ENCODE peak calls at places on chromosomes 6 and 20, in four cellular contexts. G, P, B and U are unnamed samples.
A peak's percentile ranks its signal among the peaks of the same experiment; 100 is the strongest.

GRCh38 chr6:53496797-53497196 is 48.1 kb downstream of the GCLC start:
- DNase-seq in G (peak; percentile 32), P (no peak), B (no peak), U (no peak)

GRCh38 chr6:25899580-25900408 is 25.8 kb upstream of the SLC17A3 start:
- DNase-seq in G (no peak), P (no peak), B (no peak), U (no peak)

GRCh38 chr6:7171119-7171518 is 63.4 kb downstream of the RREB1 start:
- DNase-seq in G (no peak), P (no peak), B (no peak), U (no peak)

GRCh38 chr6:160007581-160007980 is 38.7 kb downstream of the IGF2R start:
- DNase-seq in G (no peak), P (no peak), B (no peak), U (no peak)

GRCh38 chr6:49541210-49541724 is 9.2 kb upstream of the C6orf141 start:
- DNase-seq in G (peak; percentile 46), P (no peak), B (no peak), U (no peak)

GRCh38 chr20:41544472-41544871 is 73.7 kb downstream of the CHD6 start:
- DNase-seq in G (no peak), P (no peak), B (no peak), U (no peak)

GRCh38 chr6:139863356-139863755 is 488.9 kb upstream of the CITED2 start:
- DNase-seq in G (no peak), P (no peak), B (no peak), U (no peak)

GRCh38 chr6:154479388-154480143 is 30.9 kb downstream of the CNKSR3 start:
- DNase-seq in G (no peak), P (no peak), B (no peak), U (no peak)

GRCh38 chr20:58753929-58754551 is 61.4 kb downstream of the NPEPL1 start:
- DNase-seq in G (no peak), P (no peak), B (no peak), U (no peak)

GRCh38 chr6:41153451-41153850 is 696 bp downstream of the TREML1 start:
- DNase-seq in G (no peak), P (no peak), B (no peak), U (no peak)

GRCh38 chr6:149933036-149933435 is 8.8 kb upstream of the ULBP2 start:
- DNase-seq in G (no peak), P (no peak), B (no peak), U (no peak)

GRCh38 chr20:46139908-46140482 is 21.9 kb downstream of the CD40 start:
- DNase-seq in G (no peak), P (no peak), B (no peak), U (no peak)

GRCh38 chr6:72836971-72837370 is 215.1 kb downstream of the KCNQ5 start:
- DNase-seq in G (no peak), P (no peak), B (no peak), U (no peak)

GRCh38 chr6:22253955-22254655 is 42.7 kb downstream of the PRL start:
- DNase-seq in G (no peak), P (no peak), B (no peak), U (no peak)

GRCh38 chr20:2455771-2456497 is 14.7 kb downstream of the SNRPB start:
- DNase-seq in G (no peak), P (no peak), B (no peak), U (no peak)

GRCh38 chr20:60469829-60470228 is 511.6 kb downstream of the CDH26 start:
- DNase-seq in G (no peak), P (no peak), B (no peak), U (no peak)

GRCh38 chr20:1301031-1301529 is 27.9 kb downstream of the SDCBP2 start:
- DNase-seq in G (no peak), P (no peak), B (no peak), U (no peak)

GRCh38 chr6:151443911-151444621 is 7.9 kb downstream of the RMND1 start:
- DNase-seq in G (no peak), P (no peak), B (no peak), U (no peak)

GRCh38 chr6:119445666-119446622 is 96.4 kb upstream of the MAN1A1 start:
- DNase-seq in G (no peak), P (no peak), B (no peak), U (no peak)

GRCh38 chr20:37161830-37162549 is 17.1 kb upstream of the RPN2 start:
- DNase-seq in G (no peak), P (no peak), B (no peak), U (no peak)

DNA sequence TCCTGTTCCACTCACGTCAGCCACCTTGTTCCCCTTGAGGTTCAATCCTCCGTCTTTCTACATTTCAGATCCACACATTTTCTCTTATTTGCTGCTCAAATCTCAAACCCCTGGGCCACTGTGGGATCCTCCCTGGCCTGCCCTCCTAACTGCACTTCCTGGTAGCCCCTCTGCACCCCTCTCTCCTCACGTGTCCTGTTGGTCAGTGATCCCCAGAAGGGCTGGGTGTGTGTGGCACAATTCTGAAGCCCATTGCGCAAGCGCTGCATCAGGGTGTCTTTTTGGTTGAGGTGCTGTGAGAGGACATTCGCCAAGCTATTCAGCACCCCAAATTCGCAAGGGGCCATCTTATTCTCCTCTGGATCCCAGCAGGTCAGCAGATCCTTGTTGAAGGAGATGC is 2.3 kb downstream of the HLA-DMB start:
- DNase-seq in G (no peak), P (no peak), B (no peak), U (no peak)
- H3K27ac ChIP-seq in G (no peak overlapping the region), P (no peak overlapping the region), B (no peak overlapping the region), U (no peak overlapping the region)

DNA sequence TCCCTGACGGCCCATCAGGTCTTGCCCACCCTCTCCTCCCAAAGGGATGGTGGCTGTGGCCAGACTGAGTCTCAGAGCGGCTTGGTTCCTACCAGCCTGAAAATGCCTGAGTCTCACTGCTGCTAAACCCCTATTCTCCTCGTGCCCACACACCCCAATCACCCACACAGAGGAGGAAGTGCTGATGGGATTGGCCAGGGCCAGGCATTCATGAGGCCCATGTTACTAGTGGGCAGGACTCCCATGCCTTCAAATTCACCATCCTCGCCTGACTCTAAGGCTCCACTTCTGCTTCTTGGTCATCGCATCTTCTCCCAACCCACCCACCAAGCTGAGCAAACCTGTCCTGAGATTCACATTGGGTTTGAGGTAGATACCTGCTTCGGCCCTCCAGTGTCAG is 80.1 kb upstream of the CST7 start:
- DNase-seq in G (no peak), P (no peak), B (no peak), U (no peak)
- H3K4me3 ChIP-seq in G (no peak overlapping the region), P (no peak overlapping the region), B (no peak overlapping the region), U (no peak overlapping the region)

DNA sequence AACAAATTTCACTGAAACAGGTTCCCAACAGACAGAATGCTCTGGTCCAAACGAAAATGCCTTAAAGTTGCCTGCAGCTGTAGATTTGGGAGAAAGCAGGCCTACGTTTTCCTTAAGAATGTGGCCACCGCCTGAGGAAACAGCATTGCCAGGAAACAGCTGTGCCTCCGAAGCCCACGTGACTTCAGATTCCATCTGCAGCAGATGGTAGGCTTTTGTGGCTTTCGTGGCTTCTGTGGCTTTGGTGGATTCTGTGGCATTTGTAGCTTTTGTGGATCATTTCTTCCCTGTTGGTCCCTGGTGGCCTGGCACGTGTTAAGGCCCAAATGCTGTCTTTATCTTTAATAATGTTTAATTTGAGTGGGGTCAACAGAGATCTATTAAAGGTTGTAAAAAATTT is 222.9 kb downstream of the TTLL2 start:
- DNase-seq in G (no peak), P (no peak), B (no peak), U (no peak)
- H3K4me1 ChIP-seq in G (peaks cover 2% of the 10 kb centered on the region), P (peaks cover 17% of the 10 kb centered on the region), B (peaks cover 6% of the 10 kb centered on the region), U (peaks cover 4% of the 10 kb centered on the region)

DNA sequence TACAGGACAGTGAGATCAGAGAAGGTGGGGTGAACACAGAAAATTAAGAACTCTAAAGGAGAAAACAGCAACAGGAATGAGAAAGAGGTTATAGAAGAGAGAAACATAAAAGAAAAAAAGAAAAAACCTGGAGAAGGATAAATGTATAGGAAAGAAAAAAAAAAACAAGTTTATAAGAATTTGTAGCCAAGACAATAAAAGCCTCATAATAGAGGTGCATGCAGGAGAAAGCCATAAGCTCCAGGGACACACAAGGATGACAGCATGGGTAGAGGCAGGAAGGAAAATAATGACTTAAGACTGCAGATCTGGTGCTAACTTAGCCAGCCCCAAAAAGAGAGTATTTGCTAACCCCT is 64.2 kb upstream of the PIM1 start:
- DNase-seq in G (no peak), P (no peak), B (no peak), U (no peak)
- H3K27ac ChIP-seq in G (no peak overlapping the region), P (no peak overlapping the region), B (no peak overlapping the region), U (no peak overlapping the region)

GRCh38 chr6:291148-291696 is 1.1 kb upstream of the DUSP22 start:
- DNase-seq in G (peak; percentile 13), P (no peak), B (no peak), U (no peak)
- H3K4me3 ChIP-seq in G (peak overlapping the region; percentile 68), P (peak overlapping the region; percentile 34), B (peak overlapping the region; percentile 71), U (peak overlapping the region; percentile 57)

DNA sequence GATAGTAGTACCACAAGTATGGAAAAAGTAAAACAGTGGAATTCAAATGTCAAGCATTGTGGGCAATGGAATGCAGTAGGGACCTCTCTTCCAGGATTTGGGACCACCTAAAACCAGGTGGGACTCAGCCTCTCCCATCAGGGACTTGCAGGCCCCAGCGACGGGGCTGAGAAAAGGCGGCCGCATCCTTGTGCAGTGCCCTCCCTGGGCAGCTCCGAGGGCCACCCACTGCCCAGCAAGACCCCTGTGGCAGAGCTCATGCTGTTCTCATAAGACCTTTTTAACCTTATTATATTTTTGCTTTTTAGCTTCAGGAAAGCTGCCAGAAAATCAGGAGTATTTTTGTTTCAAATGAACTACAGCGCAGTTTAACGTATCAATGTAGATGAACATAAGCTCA is 142.6 kb upstream of the RPS6KA2 start:
- DNase-seq in G (no peak), P (no peak), B (no peak), U (no peak)
- H3K4me1 ChIP-seq in G (no peaks in the 10 kb centered on the region), P (no peaks in the 10 kb centered on the region), B (no peaks in the 10 kb centered on the region), U (no peaks in the 10 kb centered on the region)

GRCh38 chr20:36097751-36098151 is 56.8 kb upstream of the EPB41L1 start:
- DNase-seq in G (no peak), P (no peak), B (peak; percentile 25), U (no peak)
- H3K27ac ChIP-seq in G (peak overlapping the region; percentile 66), P (peak overlapping the region; percentile 65), B (no peak overlapping the region), U (peak overlapping the region; percentile 70)

GRCh38 chr6:143949535-143949934 is 58.5 kb downstream of the PLAGL1 start:
- DNase-seq in G (no peak), P (no peak), B (no peak), U (peak; percentile 37)

GRCh38 chr6:143950874-143951273 is 57.2 kb downstream of the PLAGL1 start:
- DNase-seq in G (no peak), P (no peak), B (no peak), U (no peak)

GRCh38 chr6:143948208-143948607 is 59.9 kb downstream of the PLAGL1 start:
- DNase-seq in G (no peak), P (no peak), B (no peak), U (no peak)

GRCh38 chr6:143952386-143952785 is 55.7 kb downstream of the PLAGL1 start:
- DNase-seq in G (no peak), P (no peak), B (no peak), U (no peak)

DNA sequence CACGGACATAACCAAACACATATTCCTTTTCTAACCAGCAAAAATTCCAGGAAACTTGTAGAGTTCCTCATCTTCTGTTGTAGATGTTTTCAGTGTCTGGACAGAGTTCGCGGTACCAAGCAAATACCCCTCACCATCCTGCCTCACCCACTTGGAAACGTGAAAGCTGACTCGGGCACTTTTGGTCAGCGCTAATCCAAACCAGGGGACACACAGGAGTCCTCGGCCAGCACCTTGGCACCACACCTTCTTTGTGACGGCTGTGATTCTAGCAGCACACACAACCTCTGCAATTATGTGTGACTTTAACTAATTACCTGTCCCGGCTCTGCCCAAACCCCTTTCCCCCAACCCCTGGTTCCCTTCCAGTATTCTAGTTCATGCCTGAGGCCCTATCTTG is 58.1 kb downstream of the PLAGL1 start:
- DNase-seq in G (no peak), P (no peak), B (no peak), U (no peak)
- H3K4me3 ChIP-seq in G (no peak overlapping the region), P (no peak overlapping the region), B (no peak overlapping the region), U (no peak overlapping the region)